ENCODE peak calls at places on chromosomes 3 and 15, in nine cellular contexts. One of them, this sample, is unnamed.

GRCh38 chr3:123071146-123071545 is 4.3 kb downstream of the PDIA5 start:
- DNase-seq in GM12865: no peak
- DNase-seq in anterior cingulate cortex: peak
- DNase-seq in H54: no peak
- DNase-seq in stimulated activated CD4-positive, alpha-beta T cell treated with anti-CD3 and anti-CD28 coated beads, Interleukin-2, amount 100 ng/mL, for 48 hours: no peak
- DNase-seq in CD8-positive, alpha-beta memory T cell: no peak
- DNase-seq in upper lobe of right lung: no peak
- DNase-seq in cardiac fibroblast: no peak
- DNase-seq in transverse colon: no peak
- DNase-seq in this sample: no peak

GRCh38 chr3:174480767-174481166 is 378.4 kb upstream of the NAALADL2 start:
- DNase-seq in GM12865: no peak
- DNase-seq in anterior cingulate cortex: no peak
- DNase-seq in H54: no peak
- DNase-seq in stimulated activated CD4-positive, alpha-beta T cell treated with anti-CD3 and anti-CD28 coated beads, Interleukin-2, amount 100 ng/mL, for 48 hours: no peak
- DNase-seq in CD8-positive, alpha-beta memory T cell: no peak
- DNase-seq in upper lobe of right lung: no peak
- DNase-seq in cardiac fibroblast: no peak
- DNase-seq in transverse colon: no peak
- DNase-seq in this sample: no peak

GRCh38 chr3:180036092-180036677 is 552 bp downstream of the PEX5L start:
- DNase-seq in GM12865: peak
- DNase-seq in anterior cingulate cortex: no peak
- DNase-seq in H54: no peak
- DNase-seq in stimulated activated CD4-positive, alpha-beta T cell treated with anti-CD3 and anti-CD28 coated beads, Interleukin-2, amount 100 ng/mL, for 48 hours: no peak
- DNase-seq in CD8-positive, alpha-beta memory T cell: no peak
- DNase-seq in upper lobe of right lung: no peak
- DNase-seq in cardiac fibroblast: no peak
- DNase-seq in transverse colon: no peak
- DNase-seq in this sample: no peak

GRCh38 chr3:110814170-110815007 is 257.2 kb upstream of the NECTIN3 start:
- DNase-seq in GM12865: peak
- DNase-seq in anterior cingulate cortex: no peak
- DNase-seq in H54: peak
- DNase-seq in stimulated activated CD4-positive, alpha-beta T cell treated with anti-CD3 and anti-CD28 coated beads, Interleukin-2, amount 100 ng/mL, for 48 hours: peak
- DNase-seq in CD8-positive, alpha-beta memory T cell: peak
- DNase-seq in upper lobe of right lung: no peak
- DNase-seq in cardiac fibroblast: peak
- DNase-seq in transverse colon: peak
- DNase-seq in this sample: peak

GRCh38 chr15:69863446-69863845 is 234.3 kb downstream of the TLE3 start:
- DNase-seq in GM12865: no peak
- DNase-seq in anterior cingulate cortex: no peak
- DNase-seq in H54: no peak
- DNase-seq in stimulated activated CD4-positive, alpha-beta T cell treated with anti-CD3 and anti-CD28 coated beads, Interleukin-2, amount 100 ng/mL, for 48 hours: no peak
- DNase-seq in CD8-positive, alpha-beta memory T cell: no peak
- DNase-seq in upper lobe of right lung: no peak
- DNase-seq in cardiac fibroblast: no peak
- DNase-seq in transverse colon: no peak
- DNase-seq in this sample: no peak

GRCh38 chr15:59996498-59997041 is 7.5 kb upstream of the FOXB1 start:
- DNase-seq in GM12865: no peak
- DNase-seq in anterior cingulate cortex: no peak
- DNase-seq in H54: no peak
- DNase-seq in stimulated activated CD4-positive, alpha-beta T cell treated with anti-CD3 and anti-CD28 coated beads, Interleukin-2, amount 100 ng/mL, for 48 hours: no peak
- DNase-seq in CD8-positive, alpha-beta memory T cell: no peak
- DNase-seq in upper lobe of right lung: no peak
- DNase-seq in cardiac fibroblast: no peak
- DNase-seq in transverse colon: no peak
- DNase-seq in this sample: no peak

GRCh38 chr3:56987238-56987932 is 73.1 kb upstream of the SPATA12 start:
- DNase-seq in GM12865: peak
- DNase-seq in anterior cingulate cortex: peak
- DNase-seq in H54: no peak
- DNase-seq in stimulated activated CD4-positive, alpha-beta T cell treated with anti-CD3 and anti-CD28 coated beads, Interleukin-2, amount 100 ng/mL, for 48 hours: no peak
- DNase-seq in CD8-positive, alpha-beta memory T cell: no peak
- DNase-seq in upper lobe of right lung: no peak
- DNase-seq in cardiac fibroblast: no peak
- DNase-seq in transverse colon: no peak
- DNase-seq in this sample: no peak

GRCh38 chr3:54780336-54780735 is 147.5 kb downstream of the LRTM1 start:
- DNase-seq in GM12865: no peak
- DNase-seq in anterior cingulate cortex: no peak
- DNase-seq in H54: no peak
- DNase-seq in stimulated activated CD4-positive, alpha-beta T cell treated with anti-CD3 and anti-CD28 coated beads, Interleukin-2, amount 100 ng/mL, for 48 hours: no peak
- DNase-seq in CD8-positive, alpha-beta memory T cell: no peak
- DNase-seq in upper lobe of right lung: no peak
- DNase-seq in cardiac fibroblast: no peak
- DNase-seq in transverse colon: no peak
- DNase-seq in this sample: no peak

GRCh38 chr3:42061711-42062408 is 29.3 kb upstream of the TRAK1 start:
- DNase-seq in GM12865: no peak
- DNase-seq in anterior cingulate cortex: no peak
- DNase-seq in H54: peak
- DNase-seq in stimulated activated CD4-positive, alpha-beta T cell treated with anti-CD3 and anti-CD28 coated beads, Interleukin-2, amount 100 ng/mL, for 48 hours: no peak
- DNase-seq in CD8-positive, alpha-beta memory T cell: no peak
- DNase-seq in upper lobe of right lung: no peak
- DNase-seq in cardiac fibroblast: peak
- DNase-seq in transverse colon: peak
- DNase-seq in this sample: peak

GRCh38 chr3:141266797-141267555 is 35.4 kb downstream of the PXYLP1 start:
- DNase-seq in GM12865: peak
- DNase-seq in anterior cingulate cortex: no peak
- DNase-seq in H54: no peak
- DNase-seq in stimulated activated CD4-positive, alpha-beta T cell treated with anti-CD3 and anti-CD28 coated beads, Interleukin-2, amount 100 ng/mL, for 48 hours: no peak
- DNase-seq in CD8-positive, alpha-beta memory T cell: peak
- DNase-seq in upper lobe of right lung: no peak
- DNase-seq in cardiac fibroblast: no peak
- DNase-seq in transverse colon: no peak
- DNase-seq in this sample: no peak

GRCh38 chr3:49120096-49120437 is 556 bp downstream of the USP19 start:
- DNase-seq in GM12865: peak
- DNase-seq in anterior cingulate cortex: no peak
- DNase-seq in H54: no peak
- DNase-seq in stimulated activated CD4-positive, alpha-beta T cell treated with anti-CD3 and anti-CD28 coated beads, Interleukin-2, amount 100 ng/mL, for 48 hours: no peak
- DNase-seq in CD8-positive, alpha-beta memory T cell: no peak
- DNase-seq in upper lobe of right lung: no peak
- DNase-seq in cardiac fibroblast: no peak
- DNase-seq in transverse colon: no peak
- DNase-seq in this sample: no peak

GRCh38 chr15:79970921-79971434 is at the start of gene BCL2A1:
- DNase-seq in GM12865: peak
- DNase-seq in anterior cingulate cortex: no peak
- DNase-seq in H54: peak
- DNase-seq in stimulated activated CD4-positive, alpha-beta T cell treated with anti-CD3 and anti-CD28 coated beads, Interleukin-2, amount 100 ng/mL, for 48 hours: peak
- DNase-seq in CD8-positive, alpha-beta memory T cell: peak
- DNase-seq in upper lobe of right lung: no peak
- DNase-seq in cardiac fibroblast: peak
- DNase-seq in transverse colon: peak
- DNase-seq in this sample: peak

GRCh38 chr3:182710557-182711157 is 82.6 kb upstream of the ATP11B start:
- DNase-seq in GM12865: peak
- DNase-seq in anterior cingulate cortex: no peak
- DNase-seq in H54: peak
- DNase-seq in stimulated activated CD4-positive, alpha-beta T cell treated with anti-CD3 and anti-CD28 coated beads, Interleukin-2, amount 100 ng/mL, for 48 hours: no peak
- DNase-seq in CD8-positive, alpha-beta memory T cell: no peak
- DNase-seq in upper lobe of right lung: no peak
- DNase-seq in cardiac fibroblast: peak
- DNase-seq in transverse colon: no peak
- DNase-seq in this sample: no peak

GRCh38 chr3:38582316-38582715 is 67.2 kb downstream of the SCN5A start:
- DNase-seq in GM12865: no peak
- DNase-seq in anterior cingulate cortex: no peak
- DNase-seq in H54: no peak
- DNase-seq in stimulated activated CD4-positive, alpha-beta T cell treated with anti-CD3 and anti-CD28 coated beads, Interleukin-2, amount 100 ng/mL, for 48 hours: no peak
- DNase-seq in CD8-positive, alpha-beta memory T cell: no peak
- DNase-seq in upper lobe of right lung: peak
- DNase-seq in cardiac fibroblast: no peak
- DNase-seq in transverse colon: peak
- DNase-seq in this sample: no peak

GRCh38 chr3:195892355-195893120 is 15.8 kb downstream of the TNK2 start:
- DNase-seq in GM12865: no peak
- DNase-seq in anterior cingulate cortex: peak
- DNase-seq in H54: peak
- DNase-seq in stimulated activated CD4-positive, alpha-beta T cell treated with anti-CD3 and anti-CD28 coated beads, Interleukin-2, amount 100 ng/mL, for 48 hours: no peak
- DNase-seq in CD8-positive, alpha-beta memory T cell: no peak
- DNase-seq in upper lobe of right lung: no peak
- DNase-seq in cardiac fibroblast: peak
- DNase-seq in transverse colon: peak
- DNase-seq in this sample: no peak